ENCODE peak calls at places on chromosomes 2 and 18, in six cellular contexts. R is DMS153, A is A172, S is spleen, H is kidney epithelial cell, U is aorta. F is an unnamed sample.

GRCh38 chr2:202064206-202064880 is 8.7 kb upstream of the KIAA2012 start:
- DNase-seq in R (no peak), A (peak), S (no peak), H (peak), U (no peak), F (no peak)

GRCh38 chr2:17827785-17828184 is 11.5 kb downstream of the MSGN1 start:
- DNase-seq in R (no peak), A (no peak), S (no peak), H (no peak), U (no peak), F (no peak)

GRCh38 chr2:48399828-48400552 is 130.0 kb upstream of the STON1 start:
- DNase-seq in R (no peak), A (no peak), S (no peak), H (no peak), U (no peak), F (no peak)

GRCh38 chr2:132460781-132461180 is 44.2 kb downstream of the GPR39 start:
- DNase-seq in R (no peak), A (no peak), S (no peak), H (no peak), U (no peak), F (no peak)

GRCh38 chr2:234102112-234102511 is 51.6 kb downstream of the SPP2 start:
- DNase-seq in R (peak), A (no peak), S (no peak), H (no peak), U (no peak), F (peak)

GRCh38 chr2:44975571-44976450 is 33.4 kb downstream of the SIX2 start:
- DNase-seq in R (no peak), A (no peak), S (no peak), H (no peak), U (no peak), F (no peak)

GRCh38 chr2:165003443-165004130 is 48.3 kb upstream of the SLC38A11 start:
- DNase-seq in R (no peak), A (no peak), S (no peak), H (no peak), U (peak), F (no peak)

GRCh38 chr2:137938204-137938603 is 26.1 kb upstream of the HNMT start:
- DNase-seq in R (no peak), A (peak), S (no peak), H (no peak), U (no peak), F (no peak)

GRCh38 chr2:124147552-124147951 is 122.5 kb downstream of the CNTNAP5 start:
- DNase-seq in R (no peak), A (no peak), S (no peak), H (no peak), U (no peak), F (no peak)

GRCh38 chr2:51657849-51658248 is 625.9 kb upstream of the NRXN1 start:
- DNase-seq in R (no peak), A (no peak), S (no peak), H (no peak), U (no peak), F (no peak)

GRCh38 chr2:99489758-99490087 is at the start of gene REV1:
- DNase-seq in R (no peak), A (no peak), S (no peak), H (no peak), U (no peak), F (no peak)

GRCh38 chr2:69755862-69756467 is 14.0 kb downstream of the ANXA4 start:
- DNase-seq in R (no peak), A (peak), S (no peak), H (peak), U (no peak), F (peak)

GRCh38 chr18:44536041-44536440 is 144.6 kb upstream of the SETBP1 start:
- DNase-seq in R (no peak), A (peak), S (no peak), H (no peak), U (no peak), F (no peak)

GRCh38 chr2:1234731-1235308 is 178.4 kb upstream of the TPO start:
- DNase-seq in R (no peak), A (peak), S (no peak), H (peak), U (no peak), F (no peak)

GRCh38 chr2:54402350-54402749 is 53.8 kb upstream of the SPTBN1 start:
- DNase-seq in R (no peak), A (peak), S (no peak), H (no peak), U (no peak), F (no peak)

GRCh38 chr2:174331731-174332606 is 2.8 kb upstream of the SP9 start:
- DNase-seq in R (no peak), A (no peak), S (no peak), H (no peak), U (no peak), F (no peak)

GRCh38 chr2:190582761-190583506 is 48.4 kb upstream of the NEMP2 start:
- DNase-seq in R (no peak), A (no peak), S (no peak), H (no peak), U (no peak), F (no peak)

GRCh38 chr2:211333377-211333776 is 777.0 kb downstream of the CPS1 start:
- DNase-seq in R (no peak), A (no peak), S (no peak), H (peak), U (no peak), F (no peak)

GRCh38 chr18:59459352-59460059 is 100.4 kb upstream of the LMAN1 start:
- DNase-seq in R (no peak), A (peak), S (no peak), H (no peak), U (no peak), F (peak)

GRCh38 chr2:68466361-68466777 is 725 bp downstream of the FBXO48 start:
- DNase-seq in R (no peak), A (peak), S (no peak), H (no peak), U (no peak), F (peak)

GRCh38 chr2:189880429-189880828 is 96.2 kb downstream of the PMS1 start:
- DNase-seq in R (no peak), A (peak), S (no peak), H (no peak), U (no peak), F (no peak)

GRCh38 chr2:119436993-119437772 is 5.5 kb downstream of the TMEM37 start:
- DNase-seq in R (no peak), A (no peak), S (no peak), H (no peak), U (peak), F (no peak)

GRCh38 chr18:44185981-44186380 is 494.7 kb upstream of the SETBP1 start:
- DNase-seq in R (no peak), A (peak), S (no peak), H (no peak), U (no peak), F (no peak)

GRCh38 chr2:10019174-10019971 is 24.0 kb upstream of the KLF11 start:
- DNase-seq in R (no peak), A (no peak), S (peak), H (no peak), U (peak), F (no peak)

GRCh38 chr18:45664824-45665763 is 49.8 kb downstream of the SLC14A2 start:
- DNase-seq in R (no peak), A (peak), S (no peak), H (peak), U (no peak), F (peak)

GRCh38 chr2:165022781-165023180 is 67.5 kb upstream of the SLC38A11 start:
- DNase-seq in R (no peak), A (no peak), S (no peak), H (no peak), U (no peak), F (no peak)